ENCODE peak calls at places on chromosomes 4 and X, in seven cellular contexts. D is heart right ventricle; Z is hepatocyte; X is MM.1S; L is A549; F is CD8-positive, alpha-beta T cell; G is tibial artery. J is an unnamed sample.

GRCh38 chrX:9911479-9911878 is 55.7 kb upstream of the CLDN34 start:
- DNase-seq in G (no peak), F (no peak), X (no peak), L (no peak), Z (no peak), D (no peak), J (peak)

GRCh38 chr4:102717448-102718092 is 43.2 kb downstream of the MANBA start:
- DNase-seq in F (no peak), Z (peak), D (no peak), X (no peak), G (no peak), L (peak), J (peak)

GRCh38 chr4:156970501-156971167 is 965 bp downstream of the PDGFC start:
- DNase-seq in Z (peak), L (peak), D (peak), G (peak), F (no peak), X (peak), J (peak)

GRCh38 chr4:136551753-136552152 is 980.5 kb downstream of the PCDH18 start:
- DNase-seq in G (no peak), X (no peak), L (no peak), D (no peak), F (no peak), Z (no peak), J (no peak)

GRCh38 chr4:127509155-127509554 is 123.6 kb upstream of the INTU start:
- DNase-seq in F (no peak), X (no peak), D (no peak), L (no peak), G (no peak), Z (no peak), J (no peak)

GRCh38 chrX:115892787-115893671 is 277.5 kb upstream of the AGTR2 start:
- DNase-seq in G (no peak), F (no peak), X (peak), L (no peak), D (no peak), Z (no peak), J (peak)

GRCh38 chrX:66074920-66075879 is 35.3 kb upstream of the VSIG4 start:
- DNase-seq in F (peak), D (peak), X (no peak), Z (no peak), G (peak), L (no peak), J (no peak)

GRCh38 chr4:25235401-25235800 is 1.6 kb downstream of the PI4K2B start:
- DNase-seq in X (no peak), D (no peak), F (no peak), Z (no peak), L (no peak), G (no peak), J (no peak)

GRCh38 chr4:79442422-79442821 is 34.4 kb upstream of the GK2 start:
- DNase-seq in L (no peak), D (no peak), G (no peak), Z (no peak), F (no peak), X (no peak), J (no peak)

GRCh38 chr4:67700119-67700873 is 659 bp downstream of the UBA6 start:
- DNase-seq in Z (no peak), F (peak), X (peak), L (no peak), D (no peak), G (no peak), J (peak)

GRCh38 chr4:105246712-105247111 is 100.0 kb downstream of the TET2 start:
- DNase-seq in Z (no peak), F (no peak), G (no peak), X (no peak), L (no peak), D (no peak), J (no peak)

GRCh38 chrX:6041630-6042029 is 187.0 kb downstream of the NLGN4X start:
- DNase-seq in L (no peak), Z (no peak), X (no peak), D (no peak), F (no peak), G (no peak), J (no peak)

GRCh38 chrX:115650916-115651315 is 89.9 kb downstream of the PLS3 start:
- DNase-seq in D (peak), L (peak), G (no peak), X (peak), Z (peak), F (no peak), J (peak)

GRCh38 chrX:37599735-37600134 is 28.3 kb downstream of the LANCL3 start:
- DNase-seq in X (peak), Z (no peak), G (no peak), D (no peak), L (no peak), F (no peak), J (peak)

GRCh38 chr4:7759635-7760034 is 180.0 kb downstream of the AFAP1 start:
- DNase-seq in G (no peak), D (no peak), Z (no peak), F (no peak), L (no peak), X (no peak), J (no peak)
- H3K27ac ChIP-seq in G (no peak), D (no peak), Z (no peak), F (peak), L (peak), X (no peak), J (no peak)

GRCh38 chr4:95511477-95511876 is 37.3 kb downstream of the UNC5C start:
- DNase-seq in G (no peak), X (no peak), D (no peak), F (no peak), L (no peak), Z (no peak), J (no peak)

GRCh38 chr4:95510877-95511276 is 37.9 kb downstream of the UNC5C start:
- DNase-seq in Z (no peak), F (no peak), G (no peak), X (no peak), L (no peak), D (no peak), J (no peak)

GRCh38 chr4:95508421-95508820 is 40.4 kb downstream of the UNC5C start:
- DNase-seq in G (no peak), D (no peak), F (no peak), L (no peak), Z (no peak), X (no peak), J (no peak)

GRCh38 chr4:95507561-95507960 is 41.2 kb downstream of the UNC5C start:
- DNase-seq in Z (no peak), F (no peak), X (no peak), L (no peak), G (no peak), D (no peak), J (no peak)

GRCh38 chr4:95510145-95510544 is 38.6 kb downstream of the UNC5C start:
- DNase-seq in G (no peak), X (no peak), F (no peak), D (no peak), Z (peak), L (peak), J (no peak)
- TF ChIP-seq CTCF in G (peak), X (no peak), F (no peak), D (peak), Z (peak), L (peak), J (no peak)

GRCh38 chr4:41334182-41334581 is 77.5 kb downstream of the UCHL1 start:
- DNase-seq in X (no peak), L (no peak), Z (peak), G (no peak), D (no peak), F (no peak), J (peak)

DNA sequence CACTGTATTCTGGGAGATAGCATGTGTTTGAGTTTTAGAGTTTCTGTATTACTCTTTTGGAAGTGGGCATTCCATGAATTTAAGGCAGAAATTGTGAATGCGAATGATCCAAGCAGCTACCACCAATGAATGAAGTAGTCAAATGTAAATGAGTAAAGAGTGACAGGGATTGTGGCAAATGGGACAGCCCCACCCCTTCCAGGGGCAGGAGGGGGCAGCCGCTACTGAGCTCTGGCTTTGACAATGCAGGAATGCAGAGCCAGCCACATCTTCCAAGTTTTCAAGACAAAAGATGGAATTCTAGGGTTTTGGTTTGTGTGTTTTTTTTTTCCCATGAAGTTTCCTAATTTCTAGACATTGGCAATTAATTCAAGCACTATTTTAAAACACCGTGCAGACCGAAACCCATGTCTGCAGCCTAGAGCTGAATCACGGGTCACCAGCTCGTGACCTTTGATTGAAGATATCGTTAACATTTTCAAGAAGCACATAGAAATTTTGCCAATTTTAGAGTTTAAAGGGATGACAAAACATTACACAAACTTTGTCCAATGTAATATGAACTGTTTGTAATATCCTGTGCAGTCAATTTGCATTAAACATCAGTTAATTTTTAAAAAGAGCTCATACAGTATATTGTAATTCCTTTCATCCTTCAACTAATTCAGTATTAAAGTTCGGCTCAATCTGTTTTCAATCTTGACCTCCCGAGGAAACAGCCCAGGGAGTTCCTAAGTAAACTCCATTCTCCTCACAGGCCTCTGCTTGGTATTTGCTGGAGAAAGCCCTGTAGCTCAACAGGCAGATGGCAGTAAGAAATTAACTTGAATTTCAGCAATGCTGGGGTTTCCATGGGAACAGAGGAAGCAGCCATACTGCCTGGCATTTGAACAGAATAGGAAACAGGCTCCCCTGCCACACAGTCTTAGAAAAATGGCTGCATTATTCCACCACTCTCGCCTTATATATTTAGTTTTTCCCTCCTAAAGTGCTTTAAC is 83.4 kb downstream of the UCHL1 start:
- DNase-seq in Z (peak), D (peak), G (no peak), L (peak), F (no peak), X (no peak), J (no peak)
- H3K4me3 ChIP-seq in Z (no peak), D (no peak), G (no peak), L (no peak), F (no peak), X (no peak), J (no peak)

GRCh38 chrX:72097081-72097480 is 34.6 kb downstream of the RTL5 start:
- DNase-seq in F (no peak), G (no peak), L (no peak), Z (no peak), X (no peak), D (no peak), J (no peak)
- H3K27ac ChIP-seq in F (no peak), G (no peak), L (no peak), Z (no peak), X (no peak), D (no peak), J (no peak)

GRCh38 chrX:119574394-119575266 is at the start of gene UBE2A:
- DNase-seq in F (peak), Z (peak), D (peak), L (peak), X (peak), G (peak), J (peak)
- TF ChIP-seq CTCF in F (no peak), Z (peak), D (peak), L (peak), X (peak), G (peak), J (no peak)

GRCh38 chr4:95289028-95289634 is 259.6 kb downstream of the UNC5C start:
- DNase-seq in D (no peak), G (no peak), F (no peak), L (peak), Z (peak), X (no peak), J (no peak)
- H3K4me3 ChIP-seq in D (no peak), G (no peak), F (no peak), L (no peak), Z (no peak), X (no peak), J (no peak)

GRCh38 chr4:83585982-83586508 is 50.1 kb downstream of the GPAT3 start:
- DNase-seq in G (no peak), D (no peak), F (no peak), X (no peak), Z (no peak), L (no peak), J (no peak)
- H3K27ac ChIP-seq in G (no peak), D (no peak), F (no peak), X (no peak), Z (no peak), L (no peak), J (no peak)

DNA sequence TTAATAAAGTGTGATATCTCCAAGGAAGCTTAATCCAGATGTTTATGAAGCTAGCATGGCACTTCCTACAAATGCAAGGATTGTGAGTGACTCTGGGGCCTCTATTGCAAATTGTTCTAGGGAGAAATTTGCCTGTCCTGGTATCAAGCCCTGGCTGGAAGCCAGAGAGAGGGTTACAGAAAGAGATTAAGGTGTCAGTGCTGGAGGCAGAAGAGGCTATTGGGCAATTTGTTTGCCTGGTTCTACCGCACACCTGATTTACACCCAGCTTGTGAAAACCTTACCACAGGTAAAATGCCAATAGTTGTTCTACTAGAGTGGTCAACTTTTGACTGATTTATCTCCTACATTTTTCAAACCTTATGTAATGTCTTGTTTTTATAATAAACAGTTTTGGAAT is 186.7 kb upstream of the FAT1 start:
- DNase-seq in Z (no peak), F (no peak), X (no peak), L (no peak), G (no peak), D (no peak), J (no peak)
- TF ChIP-seq CTCF in Z (no peak), F (no peak), X (no peak), L (no peak), G (no peak), D (no peak), J (no peak)